ENCODE peak calls at places on chromosomes 6 and 20, in five cellular contexts. B, I, Z, U and M are unnamed samples.

GRCh38 chr6:34391023-34391485 is 1.4 kb downstream of the NUDT3 start:
- DNase-seq in U (peak; percentile 44), B (no peak), Z (no peak), I (no peak), M (no peak)

GRCh38 chr6:156833755-156834154 is 56.6 kb downstream of the ARID1B start:
- DNase-seq in U (no peak), I (no peak), B (no peak), Z (no peak), M (no peak)

GRCh38 chr6:166538297-166539010 is 48.0 kb downstream of the RAMACL start:
- DNase-seq in B (no peak), U (no peak), Z (no peak), I (no peak), M (no peak)

GRCh38 chr6:62367601-62368000 is 81.6 kb upstream of the KHDRBS2 start:
- DNase-seq in I (no peak), B (no peak), U (no peak), Z (no peak), M (no peak)

GRCh38 chr6:27216874-27217273 is 30.6 kb upstream of the PRSS16 start:
- DNase-seq in Z (no peak), U (no peak), I (no peak), B (no peak), M (no peak)

GRCh38 chr6:158825951-158826306 is 6.8 kb upstream of the EZR start:
- DNase-seq in B (no peak), Z (no peak), U (peak; percentile 72), I (no peak), M (no peak)

GRCh38 chr6:14817068-14817467 is 428.8 kb upstream of the JARID2 start:
- DNase-seq in Z (no peak), B (no peak), I (no peak), U (no peak), M (no peak)

GRCh38 chr6:139926711-139927110 is 552.3 kb upstream of the CITED2 start:
- DNase-seq in Z (no peak), B (no peak), I (no peak), U (no peak), M (no peak)

GRCh38 chr6:160221423-160221822 is 37.2 kb downstream of the SLC22A2 start:
- DNase-seq in U (no peak), B (no peak), Z (no peak), I (no peak), M (no peak)

GRCh38 chr6:158496700-158497099 is 63.2 kb upstream of the TMEM181 start:
- DNase-seq in B (no peak), I (no peak), U (no peak), Z (no peak), M (no peak)

GRCh38 chr20:36385503-36385902 is 79.4 kb downstream of the DLGAP4 start:
- DNase-seq in I (no peak), B (no peak), U (no peak), Z (no peak), M (no peak)

GRCh38 chr6:146297815-146298214 is 245.8 kb upstream of the RAB32 start:
- DNase-seq in B (no peak), Z (no peak), U (no peak), I (no peak), M (no peak)

GRCh38 chr20:5827098-5827853 is 77.1 kb downstream of the SHLD1 start:
- DNase-seq in U (peak; percentile 74), B (no peak), I (no peak), Z (no peak), M (no peak)

GRCh38 chr6:22247916-22248482 is 48.8 kb downstream of the PRL start:
- DNase-seq in B (no peak), Z (no peak), U (no peak), I (no peak), M (no peak)

GRCh38 chr20:37677969-37678610 is 15.7 kb upstream of the CTNNBL1 start:
- DNase-seq in U (no peak), I (no peak), B (no peak), Z (no peak), M (no peak)

GRCh38 chr6:47595785-47596184 is 102.6 kb upstream of the ADGRF4 start:
- DNase-seq in I (no peak), Z (no peak), U (no peak), B (no peak), M (no peak)

GRCh38 chr20:57654998-57655811 is 35.0 kb upstream of the ZBP1 start:
- DNase-seq in B (no peak), Z (no peak), U (no peak), I (no peak), M (no peak)

GRCh38 chr20:12276011-12276673 is 358.4 kb downstream of the BTBD3 start:
- DNase-seq in B (no peak), I (no peak), U (no peak), Z (no peak), M (no peak)

GRCh38 chr6:44966449-44967091 is 361.6 kb upstream of the RUNX2 start:
- DNase-seq in I (no peak), B (peak; percentile 69), U (no peak), Z (no peak), M (no peak)

GRCh38 chr20:63551068-63551467 is 2.9 kb upstream of the FNDC11 start:
- DNase-seq in Z (no peak), U (no peak), B (no peak), I (no peak), M (no peak)

GRCh38 chr6:150857062-150857905 is 8.2 kb upstream of the MTHFD1L start:
- DNase-seq in Z (no peak), U (no peak), I (no peak), B (peak; percentile 98), M (no peak)

GRCh38 chr6:131251593-131252204 is 116.4 kb downstream of the AKAP7 start:
- DNase-seq in I (no peak), U (no peak), B (no peak), Z (no peak), M (no peak)

GRCh38 chr6:75302280-75302679 is 17.7 kb upstream of the TMEM30A start:
- DNase-seq in U (no peak), I (no peak), B (no peak), Z (no peak), M (no peak)

GRCh38 chr6:1619666-1620503 is 10.2 kb downstream of the FOXC1 start:
- DNase-seq in I (no peak), U (peak; percentile 46), Z (no peak), B (no peak), M (no peak)

GRCh38 chr20:24337074-24337473 is 132.4 kb upstream of the SYNDIG1 start:
- DNase-seq in Z (no peak), B (peak; percentile 53), U (no peak), I (no peak), M (no peak)

GRCh38 chr20:49032455-49032854 is 13.7 kb upstream of the CSE1L start:
- DNase-seq in U (no peak), I (no peak), B (no peak), Z (no peak), M (no peak)